ENCODE peak calls at places on chromosomes 7 and 10, in nine cellular contexts. O is K562, P is sigmoid colon, V is HCT116, R is lower lobe of right lung, U is esophagus squamous epithelium, F is heart left ventricle, W is PC-9, A is mesendoderm. H is an unnamed sample.
A peak's percentile ranks its signal among the peaks of the same experiment; 100 is the strongest.

GRCh38 chr10:244227-244626 is 109.0 kb downstream of the ZMYND11 start:
- DNase-seq in U (no peak), P (no peak), A (no peak), W (no peak), R (no peak), F (no peak), O (no peak), V (no peak), H (no peak)

GRCh38 chr7:134448359-134449229 is 10.3 kb downstream of the AKR1B1 start:
- DNase-seq in P (no peak), O (peak; percentile 87), U (no peak), A (peak; percentile 39), V (peak; percentile 21), F (no peak), W (peak; percentile 91), R (no peak), H (peak; percentile 55)

GRCh38 chr7:46131916-46132795 is 211.1 kb upstream of the IGFBP3 start:
- DNase-seq in P (no peak), V (no peak), A (peak; percentile 75), O (no peak), W (no peak), F (no peak), U (no peak), R (no peak), H (no peak)

GRCh38 chr10:23917251-23917908 is 291.6 kb upstream of the KIAA1217 start:
- DNase-seq in P (no peak), U (no peak), W (no peak), A (peak; percentile 9), R (no peak), V (no peak), O (no peak), F (no peak), H (no peak)

GRCh38 chr7:140015471-140015970 is 47.2 kb downstream of the PARP12 start:
- DNase-seq in V (no peak), A (no peak), F (no peak), W (no peak), U (no peak), P (no peak), O (no peak), R (no peak), H (no peak)

GRCh38 chr7:76259124-76260086 is 43.1 kb upstream of the HSPB1 start:
- DNase-seq in U (no peak), W (no peak), V (no peak), A (peak; percentile 43), P (no peak), F (no peak), R (no peak), O (no peak), H (no peak)

GRCh38 chr7:5284304-5285281 is 1.9 kb downstream of the SLC29A4 start:
- DNase-seq in V (peak; percentile 54), R (peak; percentile 69), U (no peak), O (peak; percentile 54), P (no peak), F (no peak), A (peak; percentile 86), W (peak; percentile 52), H (peak; percentile 75)

GRCh38 chr10:46550076-46550790 is 6.2 kb downstream of the GPRIN2 start:
- DNase-seq in R (peak; percentile 52), V (no peak), A (no peak), P (peak; percentile 65), W (no peak), O (no peak), U (no peak), F (peak; percentile 27), H (no peak)

GRCh38 chr10:25162391-25162790 is 12.4 kb upstream of the GPR158 start:
- DNase-seq in U (no peak), O (no peak), W (no peak), V (no peak), F (no peak), P (no peak), R (no peak), A (no peak), H (no peak)

GRCh38 chr10:15120523-15120922 is 23.4 kb downstream of the RPP38 start:
- DNase-seq in F (no peak), P (no peak), O (no peak), U (no peak), A (no peak), V (no peak), R (no peak), W (no peak), H (no peak)

GRCh38 chr7:513521-514166 is 6.0 kb downstream of the PDGFA start:
- DNase-seq in O (no peak), F (no peak), P (no peak), A (no peak), W (no peak), R (no peak), U (no peak), V (no peak), H (peak; percentile 69)

GRCh38 chr10:32446701-32447406 is 914 bp downstream of the CCDC7 start:
- DNase-seq in F (no peak), P (no peak), R (no peak), V (peak; percentile 1), O (peak; percentile 24), U (no peak), W (no peak), A (peak; percentile 33), H (no peak)

GRCh38 chr7:100865971-100866720 is 1.0 kb upstream of the TRIP6 start:
- DNase-seq in P (peak; percentile 95), V (peak; percentile 55), A (no peak), F (peak; percentile 80), U (no peak), R (peak; percentile 89), W (no peak), O (no peak), H (no peak)

GRCh38 chr7:12136545-12136944 is 74.5 kb upstream of the TMEM106B start:
- DNase-seq in F (no peak), P (no peak), W (no peak), A (no peak), V (no peak), O (no peak), U (no peak), R (no peak), H (no peak)

GRCh38 chr7:117319211-117319610 is 3.6 kb downstream of the WNT2 start:
- DNase-seq in F (no peak), W (no peak), P (no peak), A (no peak), V (no peak), U (no peak), R (no peak), O (no peak), H (no peak)

GRCh38 chr10:36612436-36612835 is 513.0 kb upstream of the ANKRD30A start:
- DNase-seq in A (peak; percentile 45), R (no peak), F (no peak), V (no peak), O (no peak), P (no peak), W (no peak), U (no peak), H (no peak)

GRCh38 chr10:73956476-73957338 is 41.2 kb upstream of the VCL start:
- DNase-seq in V (no peak), A (no peak), O (peak; percentile 85), F (peak; percentile 37), R (no peak), P (no peak), W (peak; percentile 95), U (no peak), H (peak; percentile 46)

DNA sequence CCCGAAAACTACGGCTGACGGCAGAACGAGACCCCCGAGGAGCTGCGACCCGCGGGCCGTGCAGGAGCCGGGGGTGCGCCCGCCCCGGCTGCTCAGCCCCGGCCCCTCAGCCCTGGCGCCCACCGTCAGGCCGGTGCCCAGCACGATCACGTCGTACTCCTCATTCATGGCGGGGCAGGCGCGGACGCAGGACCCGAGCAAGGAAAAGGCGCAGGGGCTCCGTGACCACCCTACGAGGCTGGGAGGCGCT is 218 bp downstream of the GDI2 start:
- DNase-seq in A (no peak), O (no peak), W (no peak), R (no peak), F (no peak), U (no peak), P (no peak), V (no peak), H (no peak)
- H3K27ac ChIP-seq in A (peak overlapping the region; percentile 95), O (peak overlapping the region; percentile 98), W (peak overlapping the region; percentile 94), R (peak overlapping the region; percentile 97), F (peak overlapping the region; percentile 99), U (peak overlapping the region; percentile 100), P (peak overlapping the region; percentile 96), V (peak overlapping the region; percentile 85), H (peak overlapping the region; percentile 95)

GRCh38 chr10:131975796-131976195 is 5.9 kb downstream of the BNIP3 start:
- DNase-seq in U (no peak), R (no peak), W (no peak), P (peak; percentile 36), A (no peak), O (no peak), V (no peak), F (no peak), H (no peak)

GRCh38 chr10:131979336-131979735 is 2.4 kb downstream of the BNIP3 start:
- DNase-seq in R (no peak), V (no peak), U (no peak), O (no peak), A (no peak), F (no peak), W (no peak), P (peak; percentile 62), H (no peak)

GRCh38 chr10:131978851-131979250 is 2.9 kb downstream of the BNIP3 start:
- DNase-seq in P (peak; percentile 56), O (no peak), F (no peak), U (no peak), A (peak; percentile 31), R (no peak), W (no peak), V (no peak), H (no peak)

GRCh38 chr10:131978366-131978765 is 3.4 kb downstream of the BNIP3 start:
- DNase-seq in W (no peak), O (no peak), U (no peak), V (no peak), P (peak; percentile 49), F (no peak), R (no peak), A (no peak), H (no peak)

GRCh38 chr10:131977323-131978096 is 4.2 kb downstream of the BNIP3 start:
- DNase-seq in P (peak; percentile 28), O (no peak), F (no peak), U (no peak), R (no peak), A (no peak), W (no peak), V (no peak), H (no peak)
- H3K4me3 ChIP-seq in P (no peak overlapping the region), O (no peak overlapping the region), F (no peak overlapping the region), U (no peak overlapping the region), R (no peak overlapping the region), A (no peak overlapping the region), W (no peak overlapping the region), V (no peak overlapping the region), H (no peak overlapping the region)

DNA sequence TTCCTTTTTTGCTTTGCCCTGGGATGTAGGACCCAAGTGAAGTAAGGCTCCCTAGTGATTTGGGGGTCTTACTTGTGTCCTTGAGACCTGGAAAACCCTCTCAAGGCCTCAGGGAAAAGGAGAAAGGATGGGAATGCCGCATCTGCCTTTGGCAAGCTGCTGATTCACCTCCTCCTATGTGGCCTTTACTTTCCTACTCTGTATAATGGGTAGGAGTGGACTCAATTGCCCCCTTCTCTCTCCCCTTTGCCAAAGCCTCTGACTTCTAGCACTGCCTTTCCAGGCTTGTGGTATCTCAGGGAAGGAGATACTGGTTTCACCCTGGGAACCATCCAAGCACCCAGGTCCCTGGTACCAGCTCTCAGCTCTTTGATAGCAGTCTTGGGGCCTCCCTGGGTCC is 35.4 kb downstream of the UNC5B start:
- DNase-seq in V (no peak), P (no peak), R (no peak), F (no peak), W (no peak), U (no peak), O (no peak), A (no peak), H (no peak)
- H3K27ac ChIP-seq in V (peak overlapping the region; percentile 67), P (no peak overlapping the region), R (no peak overlapping the region), F (no peak overlapping the region), W (peak overlapping the region; percentile 85), U (peak overlapping the region; percentile 88), O (no peak overlapping the region), A (no peak overlapping the region), H (no peak overlapping the region)

GRCh38 chr10:103554488-103555320 is 61.2 kb downstream of the NEURL1 start:
- DNase-seq in A (peak; percentile 67), V (no peak), U (no peak), R (peak; percentile 59), O (peak; percentile 71), P (peak; percentile 83), F (peak; percentile 54), W (no peak), H (peak; percentile 37)
- H3K4me3 ChIP-seq in A (no peak overlapping the region), V (peak overlapping the region; percentile 47), U (peak overlapping the region; percentile 70), R (peak overlapping the region; percentile 44), O (peak overlapping the region; percentile 22), P (peak overlapping the region; percentile 55), F (peak overlapping the region; percentile 46), W (peak overlapping the region; percentile 49), H (peak overlapping the region; percentile 17)

H was measured in SJSA1.